ENCODE peak calls at places on chromosomes 4 and X, in four cellular contexts. One of them, this sample, is unnamed.

GRCh38 chrX:43615677-43616076 is 40.4 kb upstream of the MAOA start:
- DNase-seq in NT2/D1: no peak
- DNase-seq in heart left ventricle: no peak
- DNase-seq in IMR-90: no peak
- DNase-seq in this sample: no peak

GRCh38 chr4:168832746-168833575 is 177.1 kb downstream of the CBR4 start:
- DNase-seq in NT2/D1: peak; percentile 22
- DNase-seq in heart left ventricle: peak; percentile 57
- DNase-seq in IMR-90: no peak
- DNase-seq in this sample: no peak

GRCh38 chr4:104677122-104677521 is 182.4 kb upstream of the CXXC4 start:
- DNase-seq in IMR-90: no peak
- DNase-seq in NT2/D1: peak; percentile 16
- DNase-seq in heart left ventricle: no peak
- DNase-seq in this sample: no peak

GRCh38 chr4:106717094-106717493 is 319.0 kb downstream of the DKK2 start:
- DNase-seq in IMR-90: no peak
- DNase-seq in heart left ventricle: no peak
- DNase-seq in NT2/D1: no peak
- DNase-seq in this sample: no peak

GRCh38 chrX:50996930-50997329 is 86.4 kb downstream of the BMP15 start:
- DNase-seq in heart left ventricle: no peak
- DNase-seq in IMR-90: no peak
- DNase-seq in NT2/D1: peak; percentile 33
- DNase-seq in this sample: no peak

GRCh38 chr4:139465922-139466321 is 12.0 kb downstream of the RAB33B start:
- DNase-seq in heart left ventricle: no peak
- DNase-seq in NT2/D1: no peak
- DNase-seq in IMR-90: no peak
- DNase-seq in this sample: no peak

GRCh38 chr4:98619197-98619596 is 39.2 kb downstream of the TSPAN5 start:
- DNase-seq in IMR-90: no peak
- DNase-seq in NT2/D1: no peak
- DNase-seq in heart left ventricle: no peak
- DNase-seq in this sample: no peak

GRCh38 chr4:169677150-169677732 is 56.9 kb downstream of the CLCN3 start:
- DNase-seq in NT2/D1: no peak
- DNase-seq in heart left ventricle: no peak
- DNase-seq in IMR-90: no peak
- DNase-seq in this sample: no peak

GRCh38 chrX:1205681-1206611 is 6.5 kb downstream of the CRLF2 start:
- DNase-seq in NT2/D1: peak; percentile 90
- DNase-seq in IMR-90: peak; percentile 59
- DNase-seq in heart left ventricle: no peak
- DNase-seq in this sample: peak; percentile 31

GRCh38 chr4:150816491-150816890 is 198.6 kb downstream of the LRBA start:
- DNase-seq in IMR-90: peak; percentile 39
- DNase-seq in heart left ventricle: no peak
- DNase-seq in NT2/D1: no peak
- DNase-seq in this sample: no peak

GRCh38 chr4:40418430-40419230 is 83.5 kb downstream of the CHRNA9 start:
- DNase-seq in NT2/D1: no peak
- DNase-seq in IMR-90: no peak
- DNase-seq in heart left ventricle: no peak
- DNase-seq in this sample: no peak

GRCh38 chr4:104494822-104495559 is at the start of gene CXXC4:
- DNase-seq in heart left ventricle: peak; percentile 68
- DNase-seq in IMR-90: peak; percentile 10
- DNase-seq in NT2/D1: no peak
- DNase-seq in this sample: no peak

GRCh38 chr4:54961357-54961975 is 163.9 kb downstream of the KDR start:
- DNase-seq in NT2/D1: no peak
- DNase-seq in IMR-90: peak; percentile 52
- DNase-seq in heart left ventricle: no peak
- DNase-seq in this sample: peak; percentile 45

GRCh38 chrX:11541510-11541909 is 124.2 kb downstream of the ARHGAP6 start:
- DNase-seq in IMR-90: no peak
- DNase-seq in heart left ventricle: no peak
- DNase-seq in NT2/D1: no peak
- DNase-seq in this sample: no peak

GRCh38 chrX:150975655-150976390 is 7.3 kb upstream of the HMGB3 start:
- DNase-seq in NT2/D1: no peak
- DNase-seq in IMR-90: no peak
- DNase-seq in heart left ventricle: no peak
- DNase-seq in this sample: no peak

GRCh38 chrX:71992711-71993110 is 82.1 kb downstream of the NHSL2 start:
- DNase-seq in IMR-90: no peak
- DNase-seq in NT2/D1: no peak
- DNase-seq in heart left ventricle: no peak
- DNase-seq in this sample: peak; percentile 34

GRCh38 chr4:88442636-88443260 is 14.2 kb upstream of the HERC5 start:
- DNase-seq in NT2/D1: no peak
- DNase-seq in IMR-90: no peak
- DNase-seq in heart left ventricle: no peak
- DNase-seq in this sample: no peak

GRCh38 chr4:134145369-134145768 is 56.2 kb downstream of the PABPC4L start:
- DNase-seq in NT2/D1: no peak
- DNase-seq in heart left ventricle: no peak
- DNase-seq in IMR-90: no peak
- DNase-seq in this sample: no peak
- H3K4me1 ChIP-seq in NT2/D1: no peaks in the 10 kb centered on the region
- H3K4me1 ChIP-seq in heart left ventricle: no peaks in the 10 kb centered on the region
- H3K4me1 ChIP-seq in IMR-90: no peaks in the 10 kb centered on the region
- H3K4me1 ChIP-seq in this sample: no peaks in the 10 kb centered on the region

DNA sequence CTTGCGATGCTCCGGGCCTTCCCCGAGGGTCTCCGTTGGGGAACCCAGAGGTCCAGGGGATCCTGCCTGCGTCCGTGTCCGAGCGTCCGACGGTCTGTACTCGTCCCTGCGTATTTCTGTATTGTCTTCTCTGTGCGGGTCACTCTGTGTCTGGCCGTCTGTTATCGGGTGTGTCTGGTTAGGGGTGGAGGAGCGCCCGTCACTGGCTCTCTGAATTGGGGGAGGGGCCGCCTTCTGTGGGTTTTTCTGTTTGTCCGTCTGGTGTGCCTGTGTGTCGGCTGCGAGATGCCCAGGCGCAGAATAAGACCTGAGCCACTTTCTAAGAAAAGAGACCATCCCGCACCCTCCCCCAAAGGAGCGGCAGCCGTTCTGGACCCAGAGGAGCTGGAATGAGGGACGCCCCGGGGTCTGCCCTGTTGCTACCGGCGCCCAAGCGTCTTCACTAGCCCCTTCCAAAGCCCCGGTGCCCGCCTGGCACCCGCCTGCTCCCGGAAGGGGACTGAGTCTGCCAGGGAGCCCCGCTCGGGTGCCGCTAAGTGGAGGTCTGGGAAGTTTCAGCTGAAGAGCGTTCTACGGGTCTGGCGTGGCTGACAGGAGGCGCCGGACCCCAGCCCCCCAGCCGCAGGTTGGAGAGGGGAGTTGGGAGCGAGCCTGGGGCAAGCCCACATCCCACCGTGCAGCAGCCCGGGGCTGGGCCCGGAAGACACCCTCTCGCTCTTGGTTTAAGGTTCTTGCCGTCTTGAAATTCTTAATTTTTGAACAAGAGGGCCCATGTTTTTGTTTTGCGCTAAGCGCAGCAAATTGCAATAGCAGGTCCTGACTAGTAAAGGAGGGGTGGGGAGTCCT is 1.0 kb upstream of the OTOP1 start:
- DNase-seq in heart left ventricle: no peak
- DNase-seq in IMR-90: no peak
- DNase-seq in NT2/D1: no peak
- DNase-seq in this sample: no peak
- H3K27me3 ChIP-seq in heart left ventricle: peaks cover 48% of the 10 kb centered on the region
- H3K27me3 ChIP-seq in IMR-90: peaks cover 42% of the 10 kb centered on the region
- H3K27me3 ChIP-seq in NT2/D1: peaks cover 67% of the 10 kb centered on the region
- H3K27me3 ChIP-seq in this sample: peaks cover 3% of the 10 kb centered on the region

GRCh38 chr4:18213576-18214198 is 192.1 kb upstream of the LCORL start:
- DNase-seq in NT2/D1: no peak
- DNase-seq in heart left ventricle: no peak
- DNase-seq in IMR-90: no peak
- DNase-seq in this sample: no peak
- H3K4me1 ChIP-seq in NT2/D1: no peaks in the 10 kb centered on the region
- H3K4me1 ChIP-seq in heart left ventricle: no peaks in the 10 kb centered on the region
- H3K4me1 ChIP-seq in IMR-90: no peaks in the 10 kb centered on the region
- H3K4me1 ChIP-seq in this sample: no peaks in the 10 kb centered on the region

DNA sequence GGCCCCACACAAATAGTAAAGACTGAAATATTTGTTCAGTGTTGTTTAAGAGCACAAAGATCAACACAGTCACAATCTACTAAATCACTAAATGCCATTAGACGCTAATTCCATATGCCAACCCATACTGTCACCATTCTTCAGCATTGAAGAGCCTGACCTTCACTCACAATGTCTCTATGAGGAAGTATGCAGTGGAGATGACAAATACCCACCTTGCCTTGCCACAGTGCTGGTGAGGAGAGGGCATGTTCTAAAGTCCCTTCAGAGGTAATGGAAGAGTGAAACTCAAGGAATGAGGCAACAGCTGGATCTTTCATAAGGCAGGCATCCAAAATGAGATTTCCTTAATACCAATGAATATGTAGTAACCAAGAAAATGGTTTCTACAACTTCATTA is 50.4 kb downstream of the FRMD7 start:
- DNase-seq in heart left ventricle: no peak
- DNase-seq in IMR-90: no peak
- DNase-seq in NT2/D1: no peak
- DNase-seq in this sample: no peak
- H3K27me3 ChIP-seq in heart left ventricle: peaks cover 29% of the 10 kb centered on the region
- H3K27me3 ChIP-seq in IMR-90: peaks cover 7% of the 10 kb centered on the region
- H3K27me3 ChIP-seq in NT2/D1: no peaks in the 10 kb centered on the region
- H3K27me3 ChIP-seq in this sample: no peaks in the 10 kb centered on the region

DNA sequence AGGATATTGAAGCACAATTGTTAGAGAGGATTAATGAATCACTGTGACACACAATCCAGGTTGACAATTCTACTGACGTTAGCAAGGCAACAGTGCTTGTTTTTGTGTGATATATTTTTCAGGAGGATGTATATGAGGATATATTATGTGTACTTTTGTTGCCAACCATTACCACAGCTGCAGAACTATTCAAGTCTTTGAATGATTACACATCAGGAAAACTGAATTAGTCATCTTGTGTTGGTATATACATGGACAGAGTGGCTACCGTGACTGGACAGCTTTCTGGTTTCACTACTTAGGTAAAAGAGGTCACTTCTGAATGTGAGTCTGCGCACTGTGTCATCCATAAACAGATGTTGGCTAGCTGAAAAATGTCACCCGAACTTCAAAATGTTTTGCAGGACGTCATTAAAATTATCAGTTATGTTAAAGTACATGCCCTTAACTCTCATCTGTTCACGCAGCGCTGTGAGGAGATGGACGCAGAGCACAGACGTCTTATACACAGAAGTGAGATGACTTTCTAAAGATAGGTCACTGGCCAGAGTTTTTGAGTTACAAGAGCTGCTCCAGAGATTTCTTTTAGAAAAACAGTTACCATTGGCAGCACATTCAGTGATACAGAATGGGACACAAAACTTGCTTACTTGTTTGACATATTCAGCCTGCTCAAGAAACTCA is 69.0 kb downstream of the MRPL1 start:
- DNase-seq in heart left ventricle: no peak
- DNase-seq in IMR-90: peak; percentile 91
- DNase-seq in NT2/D1: no peak
- DNase-seq in this sample: no peak
- H3K4me1 ChIP-seq in heart left ventricle: peaks cover 10% of the 10 kb centered on the region
- H3K4me1 ChIP-seq in IMR-90: peaks cover 12% of the 10 kb centered on the region
- H3K4me1 ChIP-seq in NT2/D1: no peaks in the 10 kb centered on the region
- H3K4me1 ChIP-seq in this sample: no peaks in the 10 kb centered on the region

This sample was measured in naive thymus-derived CD4-positive, alpha-beta T cell.